ENCODE peak calls at places on chromosomes 12 and 14, in eight cellular contexts. Z is lung; C is Ammon's horn; J is SW 1271; M is GOT3; W is HS-5; A is effector CD4-positive, alpha-beta T cell; D is stimulated activated CD4-positive, alpha-beta T cell treated with anti-CD3 and anti-CD28 coated beads, Interleukin-1b, Interleukin-23, amount 100 ng/mL, for 24 hours. F is an unnamed sample.

GRCh38 chr14:23008836-23009235 is 1.1 kb downstream of the C14orf93 start:
- DNase-seq in Z (no peak), C (no peak), J (no peak), M (no peak), W (no peak), A (no peak), D (no peak), F (no peak)

GRCh38 chr12:102441077-102441596 is 39.2 kb downstream of the IGF1 start:
- DNase-seq in Z (no peak), C (no peak), J (no peak), M (no peak), W (no peak), A (no peak), D (no peak), F (no peak)

GRCh38 chr12:49549735-49550710 is 11.2 kb downstream of the KCNH3 start:
- DNase-seq in Z (no peak), C (no peak), J (no peak), M (no peak), W (no peak), A (no peak), D (no peak), F (no peak)

GRCh38 chr14:101770183-101770582 is 8.7 kb downstream of the PPP2R5C start:
- DNase-seq in Z (no peak), C (no peak), J (no peak), M (no peak), W (no peak), A (no peak), D (no peak), F (no peak)

GRCh38 chr12:94073441-94074051 is 74.8 kb upstream of the PLXNC1 start:
- DNase-seq in Z (no peak), C (no peak), J (no peak), M (no peak), W (no peak), A (no peak), D (no peak), F (no peak)

GRCh38 chr12:31517994-31518393 is 72.9 kb downstream of the DENND5B start:
- DNase-seq in Z (no peak), C (no peak), J (no peak), M (no peak), W (no peak), A (no peak), D (no peak), F (no peak)

GRCh38 chr14:91911474-91912032 is 35.9 kb downstream of the FBLN5 start:
- DNase-seq in Z (no peak), C (peak; percentile 72), J (peak; percentile 23), M (no peak), W (no peak), A (peak; percentile 17), D (no peak), F (no peak)

GRCh38 chr12:132248439-132249157 is 80.8 kb downstream of the GALNT9 start:
- DNase-seq in Z (no peak), C (peak; percentile 57), J (no peak), M (no peak), W (peak; percentile 16), A (no peak), D (no peak), F (no peak)

GRCh38 chr12:95218852-95219171 is 1.2 kb downstream of the VEZT start:
- DNase-seq in Z (no peak), C (peak; percentile 20), J (no peak), M (no peak), W (no peak), A (peak; percentile 8), D (no peak), F (no peak)

GRCh38 chr14:89252887-89253532 is 164.0 kb downstream of the FOXN3 start:
- DNase-seq in Z (no peak), C (peak; percentile 38), J (no peak), M (no peak), W (no peak), A (no peak), D (no peak), F (no peak)

GRCh38 chr14:68047910-68048309 is 228.3 kb downstream of the RAD51B start:
- DNase-seq in Z (no peak), C (no peak), J (no peak), M (no peak), W (peak; percentile 22), A (no peak), D (no peak), F (no peak)

GRCh38 chr14:52790011-52790755 is 1.2 kb downstream of the GNPNAT1 start:
- DNase-seq in Z (no peak), C (no peak), J (no peak), M (no peak), W (no peak), A (no peak), D (no peak), F (no peak)

GRCh38 chr14:54699735-54700134 is 132.8 kb downstream of the SAMD4A start:
- DNase-seq in Z (no peak), C (no peak), J (no peak), M (no peak), W (no peak), A (no peak), D (no peak), F (no peak)

GRCh38 chr14:96727490-96727889 is 69.7 kb upstream of the VRK1 start:
- DNase-seq in Z (no peak), C (no peak), J (no peak), M (no peak), W (no peak), A (no peak), D (no peak), F (no peak)

GRCh38 chr12:22188431-22188830 is 142.4 kb downstream of the CMAS start:
- DNase-seq in Z (no peak), C (no peak), J (no peak), M (no peak), W (no peak), A (no peak), D (no peak), F (no peak)

GRCh38 chr14:101018561-101019290 is 115.2 kb upstream of the RTL1 start:
- DNase-seq in Z (peak; percentile 20), C (no peak), J (no peak), M (no peak), W (no peak), A (no peak), D (no peak), F (no peak)

GRCh38 chr14:35401853-35402252 is 2.7 kb downstream of the NFKBIA start:
- DNase-seq in Z (no peak), C (no peak), J (no peak), M (no peak), W (no peak), A (no peak), D (no peak), F (no peak)

GRCh38 chr14:68325267-68325807 is 467.5 kb downstream of the ZFP36L1 start:
- DNase-seq in Z (no peak), C (no peak), J (no peak), M (no peak), W (no peak), A (no peak), D (no peak), F (no peak)

GRCh38 chr12:132812631-132813305 is 15.9 kb downstream of the GOLGA3 start:
- DNase-seq in Z (no peak), C (no peak), J (no peak), M (no peak), W (no peak), A (no peak), D (no peak), F (no peak)

GRCh38 chr14:89425931-89426330 is 8.9 kb upstream of the FOXN3 start:
- DNase-seq in Z (no peak), C (no peak), J (no peak), M (no peak), W (peak; percentile 97), A (no peak), D (no peak), F (peak; percentile 64)

GRCh38 chr12:130701402-130701744 is 14.7 kb downstream of the RIMBP2 start:
- DNase-seq in Z (no peak), C (no peak), J (no peak), M (no peak), W (no peak), A (no peak), D (no peak), F (no peak)

GRCh38 chr14:75879031-75879430 is 102.8 kb downstream of the TGFB3 start:
- DNase-seq in Z (no peak), C (no peak), J (no peak), M (no peak), W (peak; percentile 88), A (no peak), D (no peak), F (peak; percentile 84)

GRCh38 chr12:14418526-14418925 is 53.0 kb downstream of the ATF7IP start:
- DNase-seq in Z (no peak), C (no peak), J (no peak), M (no peak), W (no peak), A (no peak), D (no peak), F (no peak)

GRCh38 chr14:68667313-68667791 is 125.5 kb downstream of the ZFP36L1 start:
- DNase-seq in Z (no peak), C (no peak), J (no peak), M (no peak), W (no peak), A (no peak), D (no peak), F (no peak)

GRCh38 chr14:49820176-49820575 is 32.4 kb downstream of the NEMF start:
- DNase-seq in Z (no peak), C (no peak), J (no peak), M (no peak), W (no peak), A (no peak), D (no peak), F (no peak)

GRCh38 chr12:96036765-96037455 is 1.5 kb upstream of the LTA4H start:
- DNase-seq in Z (no peak), C (no peak), J (no peak), M (no peak), W (peak; percentile 8), A (no peak), D (no peak), F (no peak)

GRCh38 chr12:64082866-64083268 is 139.2 kb downstream of the KICS2 start:
- DNase-seq in Z (no peak), C (no peak), J (no peak), M (no peak), W (no peak), A (no peak), D (no peak), F (no peak)

GRCh38 chr12:114430306-114430705 is 24.4 kb upstream of the TBX5 start:
- DNase-seq in Z (no peak), C (no peak), J (no peak), M (no peak), W (peak; percentile 47), A (no peak), D (no peak), F (no peak)

GRCh38 chr12:108017658-108018057 is 111.4 kb upstream of the WSCD2 start:
- DNase-seq in Z (no peak), C (peak; percentile 7), J (no peak), M (no peak), W (no peak), A (no peak), D (no peak), F (no peak)

GRCh38 chr14:103880334-103880985 is 33.1 kb upstream of the PPP1R13B start:
- DNase-seq in Z (peak; percentile 88), C (peak; percentile 67), J (no peak), M (no peak), W (no peak), A (no peak), D (no peak), F (peak; percentile 29)

GRCh38 chr12:94147377-94147990 is 893 bp upstream of the PLXNC1 start:
- DNase-seq in Z (no peak), C (no peak), J (no peak), M (no peak), W (no peak), A (no peak), D (no peak), F (no peak)

F was measured in brain pericyte.